ENCODE peak calls at places on chromosomes 7 and 10, in four cellular contexts. S is CD4-positive, alpha-beta T cell; L is head of caudate nucleus; M is stimulated activated CD8-positive, alpha-beta memory T cell treated with anti-CD3 and anti-CD28 coated beads, Interleukin-2, amount 100 ng/mL, for 48 hours. X is an unnamed sample.

GRCh38 chr7:44196450-44196872 is 4.3 kb upstream of the YKT6 start:
- DNase-seq in S (no peak), L (peak; percentile 61), M (no peak), X (no peak)

GRCh38 chr10:73935895-73936294 is 25.0 kb downstream of the PLAU start:
- DNase-seq in S (no peak), L (no peak), M (no peak), X (no peak)

GRCh38 chr7:116616555-116617059 is 55.4 kb upstream of the MET start:
- DNase-seq in S (no peak), L (no peak), M (no peak), X (no peak)

GRCh38 chr7:144415858-144416257 is 12.4 kb upstream of the NOBOX start:
- DNase-seq in S (no peak), L (no peak), M (no peak), X (no peak)

GRCh38 chr10:1724921-1725320 is 12.4 kb downstream of the ADARB2 start:
- DNase-seq in S (no peak), L (no peak), M (no peak), X (no peak)

GRCh38 chr7:97381815-97382214 is 264.3 kb downstream of the SDHAF3 start:
- DNase-seq in S (no peak), L (no peak), M (no peak), X (no peak)

GRCh38 chr10:7121154-7121797 is 289.6 kb downstream of the SFMBT2 start:
- DNase-seq in S (peak; percentile 55), L (peak; percentile 68), M (peak; percentile 37), X (peak; percentile 45)

GRCh38 chr10:88991161-88991899 is 732 bp downstream of the FAS start:
- DNase-seq in S (peak; percentile 31), L (peak; percentile 57), M (peak; percentile 60), X (peak; percentile 22)

GRCh38 chr7:102306916-102307677 is 20.4 kb downstream of the SH2B2 start:
- DNase-seq in S (no peak), L (peak; percentile 53), M (no peak), X (peak; percentile 22)

GRCh38 chr10:13100349-13101294 is 659 bp downstream of the OPTN start:
- DNase-seq in S (no peak), L (peak; percentile 42), M (peak; percentile 15), X (peak; percentile 27)

GRCh38 chr7:44220046-44220720 is 19.4 kb downstream of the YKT6 start:
- DNase-seq in S (no peak), L (no peak), M (no peak), X (no peak)

GRCh38 chr10:86793696-86794095 is 37.3 kb downstream of the BMPR1A start:
- DNase-seq in S (no peak), L (no peak), M (no peak), X (no peak)

GRCh38 chr10:49047128-49047639 is 68.1 kb downstream of the VSTM4 start:
- DNase-seq in S (no peak), L (no peak), M (no peak), X (no peak)

GRCh38 chr10:73076361-73077183 is 20.1 kb downstream of the P4HA1 start:
- DNase-seq in S (no peak), L (peak; percentile 54), M (no peak), X (peak; percentile 64)

GRCh38 chr10:129102906-129103693 is 363.9 kb upstream of the MGMT start:
- DNase-seq in S (no peak), L (no peak), M (no peak), X (no peak)

GRCh38 chr10:80453715-80454525 is at the start of gene TSPAN14:
- DNase-seq in S (peak; percentile 50), L (peak; percentile 66), M (peak; percentile 76), X (peak; percentile 84)

GRCh38 chr7:54837761-54838539 is 78.9 kb upstream of the SEC61G start:
- DNase-seq in S (no peak), L (no peak), M (no peak), X (peak; percentile 50)

GRCh38 chr10:125230251-125230650 is 69.9 kb upstream of the CTBP2 start:
- DNase-seq in S (no peak), L (no peak), M (no peak), X (no peak)

GRCh38 chr10:3783721-3784432 is 1.1 kb downstream of the KLF6 start:
- DNase-seq in S (peak; percentile 56), L (peak; percentile 46), M (no peak), X (no peak)

GRCh38 chr7:32588657-32589056 is 93.4 kb downstream of the AVL9 start:
- DNase-seq in S (no peak), L (no peak), M (no peak), X (no peak)

GRCh38 chr7:23863209-23863798 is 153.3 kb downstream of the STK31 start:
- DNase-seq in S (no peak), L (no peak), M (no peak), X (no peak)

GRCh38 chr10:91043173-91043910 is 122.5 kb upstream of the ANKRD1 start:
- DNase-seq in S (no peak), L (no peak), M (no peak), X (no peak)

GRCh38 chr7:92402920-92403759 is 44.1 kb upstream of the GATAD1 start:
- DNase-seq in S (no peak), L (no peak), M (no peak), X (no peak)

GRCh38 chr10:34297551-34298370 is 517.3 kb downstream of the PARD3 start:
- DNase-seq in S (no peak), L (no peak), M (no peak), X (no peak)

GRCh38 chr10:74898201-74898976 is 72.0 kb downstream of the KAT6B start:
- DNase-seq in S (no peak), L (no peak), M (no peak), X (no peak)

GRCh38 chr10:23994459-23995046 is 214.4 kb upstream of the KIAA1217 start:
- DNase-seq in S (no peak), L (peak; percentile 59), M (peak; percentile 13), X (no peak)

GRCh38 chr10:34655286-34656170 is 159.6 kb downstream of the PARD3 start:
- DNase-seq in S (no peak), L (peak; percentile 29), M (no peak), X (peak; percentile 24)

GRCh38 chr10:108078263-108078662 is 913.8 kb upstream of the SORCS1 start:
- DNase-seq in S (no peak), L (no peak), M (no peak), X (no peak)

GRCh38 chr10:58756126-58756525 is 243.5 kb downstream of the BICC1 start:
- DNase-seq in S (no peak), L (no peak), M (no peak), X (no peak)

X was measured in putamen.